ENCODE peak calls at places on chromosomes 16 and 17, in four cellular contexts. X is A549, J is tibial nerve, I is gastrocnemius medialis. B is an unnamed sample.

GRCh38 chr16:16133943-16134604 is 89.2 kb downstream of the ABCC6 start:
- DNase-seq in J (no peak), I (no peak), X (no peak), B (no peak)

GRCh38 chr17:69047368-69048263 is 13.1 kb downstream of the ABCA9 start:
- DNase-seq in J (peak; percentile 61), I (peak; percentile 26), X (no peak), B (no peak)

GRCh38 chr16:9436175-9436574 is 344.7 kb downstream of the HAPSTR1 start:
- DNase-seq in I (no peak), X (no peak), J (no peak), B (no peak)

GRCh38 chr16:1773703-1774455 is 945 bp upstream of the MRPS34 start:
- DNase-seq in I (no peak), J (no peak), X (no peak), B (no peak)

GRCh38 chr17:28667870-28668269 is 5.9 kb downstream of the SUPT6H start:
- DNase-seq in J (no peak), I (no peak), X (no peak), B (no peak)

GRCh38 chr17:14580494-14580893 is 279.6 kb downstream of the HS3ST3B1 start:
- DNase-seq in J (no peak), X (no peak), I (no peak), B (no peak)

GRCh38 chr16:57624044-57624688 is 4.3 kb upstream of the ADGRG1 start:
- DNase-seq in X (no peak), I (no peak), J (no peak), B (no peak)

GRCh38 chr16:64627288-64627687 is 494.6 kb downstream of the CDH11 start:
- DNase-seq in I (no peak), J (no peak), X (no peak), B (no peak)

GRCh38 chr17:74431568-74432483 is at the start of gene GPRC5C:
- DNase-seq in J (peak; percentile 67), X (peak; percentile 96), I (peak; percentile 83), B (no peak)

DNA sequence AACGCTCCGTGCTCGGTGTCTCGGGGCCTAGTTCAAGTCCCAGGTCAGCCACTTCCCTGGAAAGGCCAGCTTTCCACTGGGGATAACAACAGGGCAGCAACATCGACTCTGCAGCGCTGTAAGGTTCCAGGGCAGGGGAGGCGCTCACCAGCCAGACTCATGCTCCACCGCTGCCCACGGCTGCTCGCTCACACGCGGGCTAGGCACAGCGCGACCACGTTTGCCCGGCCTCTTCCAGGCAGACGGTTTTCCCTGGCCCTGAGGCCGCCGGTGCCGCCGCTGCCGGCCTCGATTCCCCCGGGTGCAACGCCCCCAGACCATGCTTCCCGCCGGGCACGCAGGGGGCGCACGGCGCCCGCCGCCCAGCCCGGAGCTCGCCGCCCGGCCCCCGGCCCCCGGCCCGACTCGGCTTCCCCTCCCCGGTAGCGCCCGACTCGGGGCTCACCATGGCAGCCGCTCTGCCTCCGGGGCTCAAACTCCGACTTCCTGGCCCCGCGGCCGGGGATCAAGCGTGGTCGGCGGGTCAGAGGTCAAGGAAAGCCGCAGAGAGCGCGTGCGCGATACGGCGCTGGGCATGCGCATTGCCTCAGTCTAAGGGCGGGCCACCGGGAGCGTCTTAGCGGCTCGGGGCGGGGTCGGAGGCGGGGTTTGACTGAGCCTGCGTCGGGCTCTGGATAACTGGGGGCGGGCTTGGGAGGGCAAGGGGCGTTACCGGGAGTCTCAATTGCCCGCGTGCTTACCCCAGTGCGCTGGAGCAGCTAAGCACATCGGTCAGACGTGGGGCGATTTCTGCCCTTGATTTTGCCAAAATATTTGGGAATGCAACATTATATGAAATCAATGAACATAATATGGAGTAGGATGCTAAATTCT is at the start of gene PAM16:
- DNase-seq in X (peak; percentile 85), I (peak; percentile 92), J (peak; percentile 94), B (peak; percentile 93)
- TF ChIP-seq POLR2A in X (peak; percentile 55), I (peak; percentile 66), J (no peak), B (peak; percentile 56)

DNA sequence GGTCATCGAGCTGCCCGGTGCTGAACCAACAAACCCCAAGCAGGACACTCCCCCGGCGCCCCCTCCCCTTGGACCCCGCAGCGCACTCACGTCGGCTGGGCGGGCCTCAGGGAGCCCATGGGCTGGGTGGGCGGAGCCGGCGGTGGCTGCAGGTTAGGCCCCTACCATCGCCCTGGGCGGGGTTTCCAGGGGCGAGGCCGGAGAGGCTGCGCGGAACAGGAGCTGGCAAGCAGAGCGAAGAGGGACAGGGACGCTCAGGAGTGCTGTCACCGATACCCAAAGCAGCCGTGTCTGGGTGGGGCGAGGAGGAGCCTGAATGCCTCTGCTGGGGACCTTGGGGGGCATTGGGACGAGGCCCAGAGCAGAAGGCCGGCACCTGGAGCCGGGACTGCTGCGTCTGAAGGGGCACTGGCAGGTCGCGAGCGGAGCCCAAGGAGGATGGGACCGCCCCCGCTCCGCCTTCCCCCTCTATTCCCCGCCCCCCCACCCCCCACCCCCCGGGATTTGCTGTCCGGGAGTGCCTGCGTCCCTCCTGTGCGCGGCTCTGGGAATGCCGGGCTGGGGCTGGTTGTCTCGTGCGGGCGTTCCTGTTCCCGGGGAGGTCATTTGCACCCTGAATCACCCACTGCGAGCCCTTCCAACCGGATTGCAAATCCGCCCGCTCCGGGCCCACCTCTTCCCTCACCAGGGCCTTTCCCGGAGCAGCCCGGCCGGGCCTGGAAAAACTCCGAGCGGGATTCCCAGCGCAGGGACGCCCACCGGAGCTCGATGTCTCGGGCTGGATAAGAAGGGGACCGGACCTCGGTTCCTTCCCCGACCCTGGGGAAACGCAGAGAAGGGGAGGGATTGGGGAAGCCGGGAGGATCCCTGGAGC is 902 bp downstream of the ARHGAP27 start:
- DNase-seq in J (no peak), I (peak; percentile 21), X (peak; percentile 98), B (peak; percentile 100)
- TF ChIP-seq POLR2A in J (no peak), I (no peak), X (peak; percentile 27), B (peak; percentile 39)

GRCh38 chr17:47203984-47204721 is 5.0 kb upstream of the MYL4 start:
- DNase-seq in J (no peak), I (no peak), X (no peak), B (no peak)

GRCh38 chr17:47201168-47201567 is 8.0 kb upstream of the MYL4 start:
- DNase-seq in X (no peak), I (no peak), J (no peak), B (no peak)

GRCh38 chr17:47207143-47208067 is 1.7 kb upstream of the MYL4 start:
- DNase-seq in I (no peak), J (no peak), X (no peak), B (no peak)

GRCh38 chr17:47205419-47205963 is 3.7 kb upstream of the MYL4 start:
- DNase-seq in J (peak; percentile 62), I (peak; percentile 15), X (no peak), B (no peak)

DNA sequence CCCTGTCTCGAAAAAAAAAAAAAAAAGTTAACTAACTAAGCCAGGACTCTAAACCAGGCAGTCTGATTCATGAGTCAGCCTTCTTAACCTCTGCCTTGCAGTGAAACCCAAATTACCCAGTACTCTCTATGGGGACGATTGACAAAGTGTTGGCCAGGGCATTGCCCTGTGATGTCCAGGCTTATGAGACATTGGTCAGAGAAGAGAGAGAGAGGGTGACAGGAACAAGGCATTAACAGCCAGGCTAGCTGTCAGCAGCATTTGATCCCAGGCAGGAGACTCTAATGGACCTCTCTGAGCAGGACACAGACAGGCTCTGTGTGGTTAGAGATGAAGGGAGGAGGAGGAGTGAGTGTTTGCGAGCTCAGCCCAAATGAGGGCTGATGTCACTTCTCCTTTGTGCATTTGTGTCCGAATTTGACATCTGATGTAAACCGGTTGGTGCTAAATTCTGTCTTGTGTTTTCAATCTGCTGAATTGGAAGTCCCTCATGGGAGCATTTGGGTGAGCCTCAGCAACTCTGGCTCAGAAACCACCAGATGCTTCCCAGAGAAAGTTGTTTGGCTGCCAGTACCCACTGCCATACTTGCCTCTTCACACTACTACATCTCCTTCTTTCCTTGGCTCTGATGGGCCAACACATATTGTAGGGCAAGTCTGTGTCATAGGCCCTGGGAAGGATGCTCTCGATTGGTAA is 4.3 kb upstream of the MYL4 start:
- DNase-seq in J (peak; percentile 33), I (no peak), X (no peak), B (no peak)
- TF ChIP-seq POLR2A in J (no peak), I (no peak), X (no peak), B (no peak)

GRCh38 chr16:77212736-77213541 is 13.7 kb downstream of the SYCE1L start:
- DNase-seq in X (peak; percentile 78), I (no peak), J (no peak), B (no peak)

GRCh38 chr16:77214411-77215138 is 15.4 kb downstream of the SYCE1L start:
- DNase-seq in J (no peak), X (no peak), I (no peak), B (peak; percentile 24)

GRCh38 chr16:77211880-77212735 is 12.9 kb downstream of the SYCE1L start:
- DNase-seq in X (peak; percentile 83), J (no peak), I (no peak), B (no peak)

GRCh38 chr16:77208382-77208781 is 9.2 kb downstream of the SYCE1L start:
- DNase-seq in J (no peak), I (no peak), X (no peak), B (no peak)

GRCh38 chr16:77213542-77214108 is 14.4 kb downstream of the SYCE1L start:
- DNase-seq in I (no peak), J (no peak), X (peak; percentile 90), B (peak; percentile 77)
- TF ChIP-seq POLR2A in I (no peak), J (no peak), X (peak; percentile 15), B (no peak)

GRCh38 chr16:75110637-75111513 is 5.7 kb downstream of the LDHD start:
- DNase-seq in X (peak; percentile 87), J (peak; percentile 92), I (peak; percentile 86), B (peak; percentile 83)
- TF ChIP-seq POLR2A in X (no peak), J (no peak), I (no peak), B (no peak)

GRCh38 chr17:3909257-3909656 is 7.0 kb downstream of the P2RX1 start:
- DNase-seq in X (no peak), J (no peak), I (no peak), B (no peak)

GRCh38 chr17:3906881-3907280 is 9.4 kb downstream of the P2RX1 start:
- DNase-seq in J (no peak), I (no peak), X (no peak), B (no peak)

GRCh38 chr17:3910420-3911270 is 5.6 kb downstream of the P2RX1 start:
- DNase-seq in X (no peak), I (no peak), J (no peak), B (no peak)

GRCh38 chr17:3905017-3905486 is 11.2 kb downstream of the P2RX1 start:
- DNase-seq in I (no peak), J (no peak), X (no peak), B (no peak)

DNA sequence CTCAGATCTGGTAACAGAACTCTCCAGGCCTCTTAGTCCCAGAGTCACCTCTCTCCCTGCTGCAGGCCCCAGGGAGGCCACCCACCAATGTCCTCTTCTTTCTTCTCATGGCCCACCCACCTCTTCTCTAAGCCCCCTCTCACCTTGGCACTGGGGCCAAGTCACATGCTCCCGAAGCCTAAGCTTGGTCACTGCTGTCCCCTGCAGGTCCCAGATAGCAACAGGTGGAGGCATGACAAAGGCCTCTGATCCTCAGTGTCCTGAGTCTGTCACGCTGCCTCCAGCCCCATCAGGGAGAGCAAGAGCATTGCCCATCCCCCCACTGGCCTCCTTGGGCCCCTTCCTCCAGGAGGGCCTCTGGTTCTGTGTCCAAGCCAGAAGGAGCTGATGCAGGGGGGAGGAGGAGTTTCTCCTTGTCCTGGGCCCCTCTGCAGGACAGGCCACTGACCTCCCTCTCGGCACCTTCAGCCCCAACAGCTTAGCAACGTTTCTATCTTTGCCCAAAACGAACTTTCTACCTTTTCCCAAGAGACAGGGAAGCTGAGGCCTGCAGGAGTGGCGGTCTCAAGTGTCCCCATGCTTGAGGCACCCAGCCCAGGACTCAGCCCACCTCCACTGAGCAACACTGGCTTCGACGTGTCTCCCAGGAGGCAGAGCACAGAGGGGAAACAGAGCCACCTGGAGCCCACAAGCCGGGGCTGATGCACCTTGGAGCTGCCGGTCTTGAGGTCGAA is 8.6 kb downstream of the P2RX1 start:
- DNase-seq in J (no peak), X (no peak), I (no peak), B (no peak)
- TF ChIP-seq POLR2A in J (no peak), X (no peak), I (no peak), B (no peak)